ENCODE peak calls at places on chromosomes 4 and X, in seven cellular contexts. One of them, this sample, is unnamed.

GRCh38 chrX:41445171-41445570 is 2.0 kb upstream of the NYX start:
- DNase-seq in stomach: no peak
- DNase-seq in cardiac muscle cell: no peak
- DNase-seq in fibroblast of lung: no peak
- DNase-seq in tibial artery: no peak
- DNase-seq in HFF-Myc: no peak
- DNase-seq in upper lobe of right lung: no peak
- DNase-seq in this sample: no peak

GRCh38 chr4:48493485-48494100 is 3.5 kb downstream of the ZAR1 start:
- DNase-seq in upper lobe of right lung: no peak
- DNase-seq in tibial artery: no peak
- DNase-seq in cardiac muscle cell: peak
- DNase-seq in HFF-Myc: no peak
- DNase-seq in fibroblast of lung: peak
- DNase-seq in stomach: no peak
- DNase-seq in this sample: no peak

GRCh38 chr4:122045533-122045932 is 93.7 kb upstream of the TRPC3 start:
- DNase-seq in fibroblast of lung: peak
- DNase-seq in cardiac muscle cell: peak
- DNase-seq in HFF-Myc: peak
- DNase-seq in upper lobe of right lung: peak
- DNase-seq in tibial artery: no peak
- DNase-seq in stomach: no peak
- DNase-seq in this sample: peak

GRCh38 chr4:128461300-128462103 is 173.9 kb upstream of the PGRMC2 start:
- DNase-seq in fibroblast of lung: peak
- DNase-seq in HFF-Myc: peak
- DNase-seq in tibial artery: no peak
- DNase-seq in stomach: no peak
- DNase-seq in upper lobe of right lung: no peak
- DNase-seq in cardiac muscle cell: no peak
- DNase-seq in this sample: peak

GRCh38 chr4:56757270-56757746 is 64.2 kb downstream of the SPINK2 start:
- DNase-seq in tibial artery: peak
- DNase-seq in HFF-Myc: peak
- DNase-seq in cardiac muscle cell: no peak
- DNase-seq in fibroblast of lung: peak
- DNase-seq in stomach: no peak
- DNase-seq in upper lobe of right lung: no peak
- DNase-seq in this sample: no peak

GRCh38 chrX:72100824-72101351 is 30.8 kb downstream of the RTL5 start:
- DNase-seq in cardiac muscle cell: no peak
- DNase-seq in tibial artery: no peak
- DNase-seq in upper lobe of right lung: peak
- DNase-seq in fibroblast of lung: no peak
- DNase-seq in HFF-Myc: no peak
- DNase-seq in stomach: peak
- DNase-seq in this sample: no peak

GRCh38 chr4:164461901-164462300 is 292.0 kb upstream of the SMIM31 start:
- DNase-seq in fibroblast of lung: no peak
- DNase-seq in HFF-Myc: no peak
- DNase-seq in tibial artery: no peak
- DNase-seq in stomach: no peak
- DNase-seq in cardiac muscle cell: no peak
- DNase-seq in upper lobe of right lung: no peak
- DNase-seq in this sample: no peak

GRCh38 chr4:78683352-78683751 is 92.8 kb upstream of the BMP2K start:
- DNase-seq in HFF-Myc: no peak
- DNase-seq in stomach: no peak
- DNase-seq in cardiac muscle cell: no peak
- DNase-seq in upper lobe of right lung: no peak
- DNase-seq in fibroblast of lung: no peak
- DNase-seq in tibial artery: no peak
- DNase-seq in this sample: no peak

GRCh38 chrX:55135171-55135570 is 46.4 kb downstream of the PAGE2 start:
- DNase-seq in cardiac muscle cell: peak
- DNase-seq in HFF-Myc: peak
- DNase-seq in upper lobe of right lung: no peak
- DNase-seq in stomach: peak
- DNase-seq in fibroblast of lung: peak
- DNase-seq in tibial artery: peak
- DNase-seq in this sample: peak

GRCh38 chr4:95516528-95517011 is 32.2 kb downstream of the UNC5C start:
- DNase-seq in HFF-Myc: peak
- DNase-seq in fibroblast of lung: peak
- DNase-seq in upper lobe of right lung: no peak
- DNase-seq in stomach: no peak
- DNase-seq in cardiac muscle cell: no peak
- DNase-seq in tibial artery: no peak
- DNase-seq in this sample: no peak

GRCh38 chr4:123043013-123043412 is 120.6 kb upstream of the NUDT6 start:
- DNase-seq in fibroblast of lung: peak
- DNase-seq in HFF-Myc: no peak
- DNase-seq in upper lobe of right lung: no peak
- DNase-seq in cardiac muscle cell: no peak
- DNase-seq in stomach: no peak
- DNase-seq in tibial artery: no peak
- DNase-seq in this sample: no peak

GRCh38 chrX:106959897-106960296 is 39.7 kb downstream of the CLDN2 start:
- DNase-seq in upper lobe of right lung: no peak
- DNase-seq in HFF-Myc: no peak
- DNase-seq in stomach: no peak
- DNase-seq in cardiac muscle cell: peak
- DNase-seq in tibial artery: no peak
- DNase-seq in fibroblast of lung: peak
- DNase-seq in this sample: no peak

GRCh38 chrX:42708222-42708621 is 69.7 kb downstream of the PPP1R2C start:
- DNase-seq in upper lobe of right lung: no peak
- DNase-seq in stomach: no peak
- DNase-seq in fibroblast of lung: peak
- DNase-seq in HFF-Myc: no peak
- DNase-seq in cardiac muscle cell: no peak
- DNase-seq in tibial artery: no peak
- DNase-seq in this sample: no peak

GRCh38 chr4:2064276-2064991 is 5.3 kb downstream of the NAT8L start:
- DNase-seq in HFF-Myc: no peak
- DNase-seq in upper lobe of right lung: no peak
- DNase-seq in stomach: peak
- DNase-seq in cardiac muscle cell: no peak
- DNase-seq in tibial artery: no peak
- DNase-seq in fibroblast of lung: no peak
- DNase-seq in this sample: no peak

GRCh38 chr4:3145251-3145908 is 70.9 kb downstream of the HTT start:
- DNase-seq in tibial artery: no peak
- DNase-seq in HFF-Myc: no peak
- DNase-seq in upper lobe of right lung: no peak
- DNase-seq in stomach: no peak
- DNase-seq in cardiac muscle cell: peak
- DNase-seq in fibroblast of lung: peak
- DNase-seq in this sample: no peak

GRCh38 chr4:22030321-22030720 is 81.7 kb upstream of the KCNIP4 start:
- DNase-seq in stomach: no peak
- DNase-seq in cardiac muscle cell: no peak
- DNase-seq in HFF-Myc: no peak
- DNase-seq in fibroblast of lung: no peak
- DNase-seq in upper lobe of right lung: no peak
- DNase-seq in tibial artery: no peak
- DNase-seq in this sample: no peak

GRCh38 chr4:41619161-41619560 is 81.2 kb downstream of the LIMCH1 start:
- DNase-seq in fibroblast of lung: no peak
- DNase-seq in upper lobe of right lung: no peak
- DNase-seq in HFF-Myc: no peak
- DNase-seq in cardiac muscle cell: no peak
- DNase-seq in tibial artery: no peak
- DNase-seq in stomach: no peak
- DNase-seq in this sample: no peak

GRCh38 chr4:1206299-1207156 is 34.1 kb upstream of the SPON2 start:
- DNase-seq in fibroblast of lung: no peak
- DNase-seq in HFF-Myc: no peak
- DNase-seq in cardiac muscle cell: no peak
- DNase-seq in tibial artery: no peak
- DNase-seq in upper lobe of right lung: no peak
- DNase-seq in stomach: no peak
- DNase-seq in this sample: no peak

GRCh38 chrX:153476628-153477027 is 6.3 kb upstream of the HAUS7 start:
- DNase-seq in cardiac muscle cell: no peak
- DNase-seq in upper lobe of right lung: no peak
- DNase-seq in HFF-Myc: no peak
- DNase-seq in tibial artery: peak
- DNase-seq in fibroblast of lung: peak
- DNase-seq in stomach: no peak
- DNase-seq in this sample: no peak

GRCh38 chr4:101135371-101136010 is 211.8 kb downstream of the PPP3CA start:
- DNase-seq in tibial artery: no peak
- DNase-seq in cardiac muscle cell: no peak
- DNase-seq in upper lobe of right lung: no peak
- DNase-seq in stomach: no peak
- DNase-seq in fibroblast of lung: no peak
- DNase-seq in HFF-Myc: no peak
- DNase-seq in this sample: no peak

GRCh38 chr4:185867770-185868169 is 55.8 kb upstream of the SORBS2 start:
- DNase-seq in fibroblast of lung: no peak
- DNase-seq in stomach: no peak
- DNase-seq in HFF-Myc: no peak
- DNase-seq in cardiac muscle cell: no peak
- DNase-seq in upper lobe of right lung: no peak
- DNase-seq in tibial artery: no peak
- DNase-seq in this sample: no peak

GRCh38 chr4:97778174-97778573 is 365.1 kb downstream of the STPG2 start:
- DNase-seq in upper lobe of right lung: no peak
- DNase-seq in cardiac muscle cell: no peak
- DNase-seq in tibial artery: no peak
- DNase-seq in HFF-Myc: no peak
- DNase-seq in fibroblast of lung: no peak
- DNase-seq in stomach: no peak
- DNase-seq in this sample: no peak

GRCh38 chrX:18886344-18887161 is 97.4 kb downstream of the PHKA2 start:
- DNase-seq in tibial artery: peak
- DNase-seq in fibroblast of lung: peak
- DNase-seq in cardiac muscle cell: peak
- DNase-seq in stomach: peak
- DNase-seq in HFF-Myc: no peak
- DNase-seq in upper lobe of right lung: peak
- DNase-seq in this sample: peak

DNA sequence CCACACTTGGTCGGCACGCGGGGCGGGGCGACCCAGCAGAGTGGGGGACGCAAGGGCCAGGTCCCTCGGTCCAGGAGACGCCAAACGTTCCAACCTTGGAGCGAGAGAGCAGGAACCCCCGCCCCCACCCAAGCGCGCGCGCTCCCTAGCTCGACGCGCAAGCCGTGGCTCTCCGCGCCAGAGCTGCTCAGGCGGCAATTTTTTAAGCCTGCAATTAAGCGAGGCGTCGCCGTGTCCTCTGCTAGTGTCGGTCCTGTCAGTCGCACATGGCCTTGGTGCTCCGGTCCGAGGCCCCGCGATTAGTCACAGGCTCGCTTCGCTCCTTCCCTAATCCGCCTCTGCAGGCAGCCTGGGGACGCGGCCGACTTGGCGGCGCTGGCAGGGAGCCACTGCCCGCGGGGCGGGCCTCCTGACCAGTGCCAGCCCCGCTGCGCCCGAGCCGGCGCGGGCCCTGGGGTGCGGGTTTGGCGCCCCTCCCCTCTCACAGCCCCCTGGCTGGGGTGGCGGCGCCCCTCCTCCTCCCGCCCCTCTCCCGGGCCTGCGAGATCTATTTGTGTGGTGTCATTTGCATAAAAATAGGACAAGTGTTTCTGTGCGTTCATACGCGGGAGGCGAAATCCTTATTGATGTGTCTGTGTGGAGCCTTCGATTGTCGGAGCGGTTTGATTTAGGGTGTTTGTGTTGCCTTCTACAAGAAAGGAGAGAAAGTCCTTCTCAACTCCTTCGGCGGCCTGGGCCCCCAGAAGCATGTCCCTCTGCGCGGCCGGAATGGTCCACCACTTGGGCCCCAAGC is 9.7 kb upstream of the BCOR start:
- DNase-seq in cardiac muscle cell: peak
- DNase-seq in stomach: peak
- DNase-seq in tibial artery: no peak
- DNase-seq in upper lobe of right lung: peak
- DNase-seq in HFF-Myc: no peak
- DNase-seq in fibroblast of lung: no peak
- DNase-seq in this sample: peak
- H3K4me3 ChIP-seq in cardiac muscle cell: peak
- H3K4me3 ChIP-seq in stomach: peak
- H3K4me3 ChIP-seq in tibial artery: peak
- H3K4me3 ChIP-seq in upper lobe of right lung: peak
- H3K4me3 ChIP-seq in HFF-Myc: no peak
- H3K4me3 ChIP-seq in fibroblast of lung: peak
- H3K4me3 ChIP-seq in this sample: peak

DNA sequence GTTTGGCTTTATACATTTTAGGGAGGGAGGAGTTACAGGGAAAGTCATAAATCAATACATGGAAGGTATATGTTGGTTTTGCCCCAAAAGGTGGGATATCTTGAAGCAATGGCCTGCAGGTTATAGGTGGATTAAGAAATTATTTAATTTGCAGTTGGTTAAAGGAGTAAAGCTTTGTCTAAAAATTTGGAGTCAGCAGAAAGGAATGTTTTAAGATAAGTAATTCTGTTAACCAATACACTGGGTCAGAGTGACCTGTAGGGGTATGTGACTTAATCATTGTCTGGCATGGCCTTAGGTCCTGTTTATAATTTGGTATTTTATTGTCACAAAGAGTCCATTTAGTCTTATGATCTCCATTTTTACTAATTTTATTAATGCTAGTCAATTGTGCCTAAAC is 115.0 kb downstream of the AGTR2 start:
- DNase-seq in stomach: no peak
- DNase-seq in cardiac muscle cell: no peak
- DNase-seq in fibroblast of lung: no peak
- DNase-seq in HFF-Myc: no peak
- DNase-seq in tibial artery: no peak
- DNase-seq in upper lobe of right lung: no peak
- DNase-seq in this sample: no peak
- TF ChIP-seq CTCF in stomach: no peak
- TF ChIP-seq CTCF in cardiac muscle cell: no peak
- TF ChIP-seq CTCF in fibroblast of lung: no peak
- TF ChIP-seq CTCF in HFF-Myc: no peak
- TF ChIP-seq CTCF in tibial artery: no peak
- TF ChIP-seq CTCF in upper lobe of right lung: no peak
- TF ChIP-seq CTCF in this sample: no peak

GRCh38 chr4:145153904-145154298 is 26.5 kb downstream of the OTUD4 start:
- DNase-seq in upper lobe of right lung: no peak
- DNase-seq in stomach: no peak
- DNase-seq in cardiac muscle cell: no peak
- DNase-seq in HFF-Myc: no peak
- DNase-seq in tibial artery: no peak
- DNase-seq in fibroblast of lung: no peak
- DNase-seq in this sample: no peak
- H3K4me3 ChIP-seq in upper lobe of right lung: no peak
- H3K4me3 ChIP-seq in stomach: no peak
- H3K4me3 ChIP-seq in cardiac muscle cell: no peak
- H3K4me3 ChIP-seq in HFF-Myc: no peak
- H3K4me3 ChIP-seq in tibial artery: no peak
- H3K4me3 ChIP-seq in fibroblast of lung: no peak
- H3K4me3 ChIP-seq in this sample: no peak

DNA sequence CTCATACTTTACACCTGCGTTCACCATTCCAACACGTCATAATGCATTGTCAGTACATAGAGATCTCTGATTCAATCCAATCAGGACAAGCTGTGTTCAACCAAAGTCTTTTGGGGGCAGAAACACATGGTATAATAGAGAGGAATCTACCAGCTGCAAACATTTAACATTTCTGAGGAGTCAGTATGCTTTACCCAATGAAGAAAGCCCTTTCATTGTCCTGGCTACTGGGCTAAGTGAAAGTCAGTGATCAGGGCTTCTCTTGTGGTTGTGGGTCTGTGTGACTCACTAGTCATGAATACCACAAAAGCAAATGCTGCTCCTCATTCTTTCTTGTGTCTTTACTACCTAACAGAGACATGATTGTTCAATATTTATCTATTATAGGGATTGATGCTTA is 352.8 kb upstream of the BOD1L1 start:
- DNase-seq in upper lobe of right lung: no peak
- DNase-seq in stomach: no peak
- DNase-seq in HFF-Myc: peak
- DNase-seq in cardiac muscle cell: no peak
- DNase-seq in fibroblast of lung: peak
- DNase-seq in tibial artery: no peak
- DNase-seq in this sample: no peak
- TF ChIP-seq CTCF in upper lobe of right lung: no peak
- TF ChIP-seq CTCF in stomach: no peak
- TF ChIP-seq CTCF in HFF-Myc: no peak
- TF ChIP-seq CTCF in cardiac muscle cell: no peak
- TF ChIP-seq CTCF in fibroblast of lung: no peak
- TF ChIP-seq CTCF in tibial artery: no peak
- TF ChIP-seq CTCF in this sample: no peak

This sample was measured in retinal pigment epithelial cell.